ENCODE peak calls at places on chromosome X, in eight cellular contexts. B is EH, S is mesothelial cell of epicardium, F is nucleus accumbens, W is astrocyte of the spinal cord, G is mucosa of descending colon, N is NB4, P is ELF-1. M is an unnamed sample.

GRCh38 chrX:71532078-71532752 is 689 bp upstream of the OGT start:
- DNase-seq in B (peak; percentile 63), S (no peak), F (no peak), W (peak; percentile 53), G (peak; percentile 26), N (peak; percentile 79), P (no peak), M (no peak)

GRCh38 chrX:120090208-120090607 is 12.7 kb upstream of the RHOXF2B start:
- DNase-seq in B (no peak), S (no peak), F (no peak), W (no peak), G (no peak), N (peak; percentile 39), P (peak; percentile 48), M (no peak)

GRCh38 chrX:37776987-37777325 is 2.9 kb upstream of the CYBB start:
- DNase-seq in B (no peak), S (no peak), F (no peak), W (no peak), G (no peak), N (no peak), P (no peak), M (no peak)

GRCh38 chrX:71282514-71283408 is 674 bp upstream of the NONO start:
- DNase-seq in B (no peak), S (no peak), F (peak; percentile 58), W (no peak), G (no peak), N (no peak), P (no peak), M (no peak)

GRCh38 chrX:13688384-13688771 is 550 bp upstream of the RAB9A start:
- DNase-seq in B (no peak), S (no peak), F (no peak), W (no peak), G (no peak), N (peak; percentile 28), P (no peak), M (no peak)

GRCh38 chrX:9378980-9379696 is 85.7 kb upstream of the TBL1X start:
- DNase-seq in B (peak; percentile 21), S (no peak), F (no peak), W (no peak), G (no peak), N (peak; percentile 79), P (no peak), M (no peak)

GRCh38 chrX:65148232-65148631 is 172.0 kb upstream of the ZC4H2 start:
- DNase-seq in B (no peak), S (no peak), F (no peak), W (no peak), G (no peak), N (no peak), P (no peak), M (no peak)

GRCh38 chrX:31580726-31581125 is 508.9 kb upstream of the FTHL17 start:
- DNase-seq in B (peak; percentile 86), S (no peak), F (no peak), W (peak; percentile 38), G (no peak), N (no peak), P (no peak), M (no peak)

GRCh38 chrX:97057349-97057909 is 173.7 kb downstream of the RPA4 start:
- DNase-seq in B (no peak), S (no peak), F (no peak), W (no peak), G (no peak), N (no peak), P (no peak), M (no peak)

GRCh38 chrX:97563531-97564133 is 679.9 kb downstream of the RPA4 start:
- DNase-seq in B (peak; percentile 70), S (no peak), F (peak; percentile 5), W (peak; percentile 75), G (peak; percentile 31), N (peak; percentile 74), P (no peak), M (no peak)

GRCh38 chrX:15906544-15906943 is 51.9 kb upstream of the AP1S2 start:
- DNase-seq in B (no peak), S (no peak), F (no peak), W (no peak), G (no peak), N (no peak), P (no peak), M (no peak)

GRCh38 chrX:87005183-87005582 is 512.4 kb upstream of the KLHL4 start:
- DNase-seq in B (no peak), S (no peak), F (no peak), W (no peak), G (no peak), N (no peak), P (no peak), M (no peak)

GRCh38 chrX:119655125-119655524 is 37.8 kb downstream of the SEPTIN6 start:
- DNase-seq in B (peak; percentile 88), S (no peak), F (no peak), W (peak; percentile 80), G (no peak), N (peak; percentile 29), P (peak; percentile 54), M (no peak)

GRCh38 chrX:107626916-107627315 is 1.4 kb upstream of the PRPS1 start:
- DNase-seq in B (peak; percentile 3), S (no peak), F (no peak), W (no peak), G (no peak), N (no peak), P (no peak), M (no peak)